ENCODE peak calls at places on chromosomes 13 and 19, in ten cellular contexts. One of them, this sample, is unnamed.

GRCh38 chr13:46983881-46984280 is 87.0 kb upstream of the HTR2A start:
- DNase-seq in SW 1271: no peak
- DNase-seq in T-helper 2 cell: no peak
- DNase-seq in GDM1: no peak
- DNase-seq in HFFc6: no peak
- DNase-seq in substantia nigra: no peak
- DNase-seq in activated CD4-positive, alpha-beta T cell treated with anti-CD3 and anti-CD28 coated beads, Interleukin-2, amount 10 ng/mL, durations not matched to agents 7 days and 5 days: no peak
- DNase-seq in lower lobe of right lung: no peak
- DNase-seq in aorta: no peak
- DNase-seq in stimulated activated CD8-positive, alpha-beta memory T cell treated with anti-CD3 and anti-CD28 coated beads, Interleukin-7, amount 100 ng/mL, for 1 hour: no peak
- DNase-seq in this sample: no peak

GRCh38 chr19:37583340-37583739 is 11.3 kb downstream of the ZNF571 start:
- DNase-seq in SW 1271: no peak
- DNase-seq in T-helper 2 cell: no peak
- DNase-seq in GDM1: no peak
- DNase-seq in HFFc6: no peak
- DNase-seq in substantia nigra: no peak
- DNase-seq in activated CD4-positive, alpha-beta T cell treated with anti-CD3 and anti-CD28 coated beads, Interleukin-2, amount 10 ng/mL, durations not matched to agents 7 days and 5 days: no peak
- DNase-seq in lower lobe of right lung: no peak
- DNase-seq in aorta: no peak
- DNase-seq in stimulated activated CD8-positive, alpha-beta memory T cell treated with anti-CD3 and anti-CD28 coated beads, Interleukin-7, amount 100 ng/mL, for 1 hour: no peak
- DNase-seq in this sample: no peak

GRCh38 chr19:41442473-41443360 is at the start of gene ERICH4:
- DNase-seq in SW 1271: no peak
- DNase-seq in T-helper 2 cell: no peak
- DNase-seq in GDM1: no peak
- DNase-seq in HFFc6: no peak
- DNase-seq in substantia nigra: no peak
- DNase-seq in activated CD4-positive, alpha-beta T cell treated with anti-CD3 and anti-CD28 coated beads, Interleukin-2, amount 10 ng/mL, durations not matched to agents 7 days and 5 days: no peak
- DNase-seq in lower lobe of right lung: no peak
- DNase-seq in aorta: no peak
- DNase-seq in stimulated activated CD8-positive, alpha-beta memory T cell treated with anti-CD3 and anti-CD28 coated beads, Interleukin-7, amount 100 ng/mL, for 1 hour: no peak
- DNase-seq in this sample: no peak

GRCh38 chr13:66778461-66778860 is 451.7 kb downstream of the PCDH9 start:
- DNase-seq in SW 1271: no peak
- DNase-seq in T-helper 2 cell: no peak
- DNase-seq in GDM1: no peak
- DNase-seq in HFFc6: no peak
- DNase-seq in substantia nigra: no peak
- DNase-seq in activated CD4-positive, alpha-beta T cell treated with anti-CD3 and anti-CD28 coated beads, Interleukin-2, amount 10 ng/mL, durations not matched to agents 7 days and 5 days: no peak
- DNase-seq in lower lobe of right lung: no peak
- DNase-seq in aorta: no peak
- DNase-seq in stimulated activated CD8-positive, alpha-beta memory T cell treated with anti-CD3 and anti-CD28 coated beads, Interleukin-7, amount 100 ng/mL, for 1 hour: no peak
- DNase-seq in this sample: no peak

GRCh38 chr19:34600366-34600765 is 76.6 kb downstream of the SCGB2B2 start:
- DNase-seq in SW 1271: no peak
- DNase-seq in T-helper 2 cell: no peak
- DNase-seq in GDM1: no peak
- DNase-seq in HFFc6: no peak
- DNase-seq in substantia nigra: no peak
- DNase-seq in activated CD4-positive, alpha-beta T cell treated with anti-CD3 and anti-CD28 coated beads, Interleukin-2, amount 10 ng/mL, durations not matched to agents 7 days and 5 days: no peak
- DNase-seq in lower lobe of right lung: no peak
- DNase-seq in aorta: no peak
- DNase-seq in stimulated activated CD8-positive, alpha-beta memory T cell treated with anti-CD3 and anti-CD28 coated beads, Interleukin-7, amount 100 ng/mL, for 1 hour: no peak
- DNase-seq in this sample: no peak

GRCh38 chr19:48755787-48756674 is 707 bp downstream of the FGF21 start:
- DNase-seq in SW 1271: no peak
- DNase-seq in T-helper 2 cell: no peak
- DNase-seq in GDM1: no peak
- DNase-seq in HFFc6: no peak
- DNase-seq in substantia nigra: no peak
- DNase-seq in activated CD4-positive, alpha-beta T cell treated with anti-CD3 and anti-CD28 coated beads, Interleukin-2, amount 10 ng/mL, durations not matched to agents 7 days and 5 days: no peak
- DNase-seq in lower lobe of right lung: no peak
- DNase-seq in aorta: no peak
- DNase-seq in stimulated activated CD8-positive, alpha-beta memory T cell treated with anti-CD3 and anti-CD28 coated beads, Interleukin-7, amount 100 ng/mL, for 1 hour: no peak
- DNase-seq in this sample: no peak

GRCh38 chr13:113851480-113851803 is 12.4 kb downstream of the GAS6 start:
- DNase-seq in SW 1271: no peak
- DNase-seq in T-helper 2 cell: no peak
- DNase-seq in GDM1: no peak
- DNase-seq in HFFc6: no peak
- DNase-seq in substantia nigra: no peak
- DNase-seq in activated CD4-positive, alpha-beta T cell treated with anti-CD3 and anti-CD28 coated beads, Interleukin-2, amount 10 ng/mL, durations not matched to agents 7 days and 5 days: no peak
- DNase-seq in lower lobe of right lung: no peak
- DNase-seq in aorta: no peak
- DNase-seq in stimulated activated CD8-positive, alpha-beta memory T cell treated with anti-CD3 and anti-CD28 coated beads, Interleukin-7, amount 100 ng/mL, for 1 hour: no peak
- DNase-seq in this sample: no peak

GRCh38 chr13:43935878-43936277 is 56.2 kb downstream of the LACC1 start:
- DNase-seq in SW 1271: no peak
- DNase-seq in T-helper 2 cell: no peak
- DNase-seq in GDM1: no peak
- DNase-seq in HFFc6: no peak
- DNase-seq in substantia nigra: no peak
- DNase-seq in activated CD4-positive, alpha-beta T cell treated with anti-CD3 and anti-CD28 coated beads, Interleukin-2, amount 10 ng/mL, durations not matched to agents 7 days and 5 days: no peak
- DNase-seq in lower lobe of right lung: no peak
- DNase-seq in aorta: no peak
- DNase-seq in stimulated activated CD8-positive, alpha-beta memory T cell treated with anti-CD3 and anti-CD28 coated beads, Interleukin-7, amount 100 ng/mL, for 1 hour: no peak
- DNase-seq in this sample: no peak

GRCh38 chr19:8045872-8046568 is 6.5 kb upstream of the CCL25 start:
- DNase-seq in SW 1271: no peak
- DNase-seq in T-helper 2 cell: no peak
- DNase-seq in GDM1: no peak
- DNase-seq in HFFc6: no peak
- DNase-seq in substantia nigra: no peak
- DNase-seq in activated CD4-positive, alpha-beta T cell treated with anti-CD3 and anti-CD28 coated beads, Interleukin-2, amount 10 ng/mL, durations not matched to agents 7 days and 5 days: no peak
- DNase-seq in lower lobe of right lung: no peak
- DNase-seq in aorta: no peak
- DNase-seq in stimulated activated CD8-positive, alpha-beta memory T cell treated with anti-CD3 and anti-CD28 coated beads, Interleukin-7, amount 100 ng/mL, for 1 hour: no peak
- DNase-seq in this sample: no peak

GRCh38 chr19:47523473-47523872 is 8.6 kb upstream of the NAPA start:
- DNase-seq in SW 1271: no peak
- DNase-seq in T-helper 2 cell: no peak
- DNase-seq in GDM1: no peak
- DNase-seq in HFFc6: no peak
- DNase-seq in substantia nigra: no peak
- DNase-seq in activated CD4-positive, alpha-beta T cell treated with anti-CD3 and anti-CD28 coated beads, Interleukin-2, amount 10 ng/mL, durations not matched to agents 7 days and 5 days: no peak
- DNase-seq in lower lobe of right lung: no peak
- DNase-seq in aorta: no peak
- DNase-seq in stimulated activated CD8-positive, alpha-beta memory T cell treated with anti-CD3 and anti-CD28 coated beads, Interleukin-7, amount 100 ng/mL, for 1 hour: no peak
- DNase-seq in this sample: no peak

GRCh38 chr13:112616586-112617381 is 28.8 kb upstream of the TUBGCP3 start:
- DNase-seq in SW 1271: peak
- DNase-seq in T-helper 2 cell: no peak
- DNase-seq in GDM1: peak
- DNase-seq in HFFc6: peak
- DNase-seq in substantia nigra: no peak
- DNase-seq in activated CD4-positive, alpha-beta T cell treated with anti-CD3 and anti-CD28 coated beads, Interleukin-2, amount 10 ng/mL, durations not matched to agents 7 days and 5 days: peak
- DNase-seq in lower lobe of right lung: no peak
- DNase-seq in aorta: no peak
- DNase-seq in stimulated activated CD8-positive, alpha-beta memory T cell treated with anti-CD3 and anti-CD28 coated beads, Interleukin-7, amount 100 ng/mL, for 1 hour: no peak
- DNase-seq in this sample: no peak

This sample was measured in Right ventricle myocardium inferior.